ENCODE peak calls at places on chromosomes 3 and 15, in seven cellular contexts. J is A549, Y is thoracic aorta, P is heart left ventricle, A is foreskin keratinocyte, U is lower lobe of right lung, Z is MM.1S. T is an unnamed sample.

GRCh38 chr3:178291555-178291954 is 244.7 kb upstream of the KCNMB2 start:
- DNase-seq in J (no peak), Y (no peak), P (no peak), A (no peak), U (no peak), Z (no peak), T (no peak)

GRCh38 chr15:78951841-78952238 is 7.0 kb upstream of the CTSH start:
- DNase-seq in J (peak), Y (no peak), P (no peak), A (peak), U (no peak), Z (no peak), T (peak)

GRCh38 chr3:130242850-130243569 is 102.5 kb upstream of the COL6A5 start:
- DNase-seq in J (no peak), Y (no peak), P (no peak), A (no peak), U (no peak), Z (peak), T (no peak)

GRCh38 chr3:14802332-14802731 is 16.4 kb upstream of the FGD5 start:
- DNase-seq in J (no peak), Y (no peak), P (no peak), A (no peak), U (no peak), Z (no peak), T (no peak)

GRCh38 chr3:147313513-147313912 is 92.8 kb downstream of the ZIC4 start:
- DNase-seq in J (no peak), Y (no peak), P (no peak), A (no peak), U (no peak), Z (no peak), T (no peak)

GRCh38 chr3:63050548-63050947 is 175.3 kb upstream of the CADPS start:
- DNase-seq in J (no peak), Y (no peak), P (no peak), A (no peak), U (no peak), Z (no peak), T (peak)

GRCh38 chr15:96353931-96354730 is 23.6 kb downstream of the NR2F2 start:
- DNase-seq in J (no peak), Y (no peak), P (peak), A (peak), U (no peak), Z (no peak), T (no peak)

GRCh38 chr3:44992555-44993470 is 16.8 kb downstream of the EXOSC7 start:
- DNase-seq in J (peak), Y (no peak), P (no peak), A (peak), U (peak), Z (no peak), T (no peak)

GRCh38 chr3:182704926-182705325 is 88.4 kb upstream of the ATP11B start:
- DNase-seq in J (no peak), Y (no peak), P (no peak), A (no peak), U (no peak), Z (no peak), T (no peak)

GRCh38 chr3:4814904-4815574 is 164.2 kb upstream of the BHLHE40 start:
- DNase-seq in J (no peak), Y (no peak), P (no peak), A (no peak), U (no peak), Z (no peak), T (no peak)

GRCh38 chr3:188097786-188098185 is 56.2 kb upstream of the LPP start:
- DNase-seq in J (no peak), Y (no peak), P (peak), A (no peak), U (no peak), Z (no peak), T (no peak)

GRCh38 chr15:67013696-67014095 is 51.7 kb upstream of the SMAD3 start:
- DNase-seq in J (no peak), Y (no peak), P (peak), A (peak), U (no peak), Z (no peak), T (peak)

GRCh38 chr3:193346259-193346658 is 32.3 kb downstream of the ATP13A5 start:
- DNase-seq in J (no peak), Y (no peak), P (no peak), A (no peak), U (no peak), Z (no peak), T (no peak)

GRCh38 chr3:193348686-193349085 is 29.9 kb downstream of the ATP13A5 start:
- DNase-seq in J (no peak), Y (no peak), P (no peak), A (no peak), U (no peak), Z (no peak), T (no peak)

GRCh38 chr3:193350744-193351143 is 27.8 kb downstream of the ATP13A5 start:
- DNase-seq in J (no peak), Y (no peak), P (no peak), A (no peak), U (no peak), Z (no peak), T (no peak)

GRCh38 chr3:193345431-193345830 is 33.1 kb downstream of the ATP13A5 start:
- DNase-seq in J (no peak), Y (no peak), P (no peak), A (no peak), U (no peak), Z (no peak), T (no peak)

DNA sequence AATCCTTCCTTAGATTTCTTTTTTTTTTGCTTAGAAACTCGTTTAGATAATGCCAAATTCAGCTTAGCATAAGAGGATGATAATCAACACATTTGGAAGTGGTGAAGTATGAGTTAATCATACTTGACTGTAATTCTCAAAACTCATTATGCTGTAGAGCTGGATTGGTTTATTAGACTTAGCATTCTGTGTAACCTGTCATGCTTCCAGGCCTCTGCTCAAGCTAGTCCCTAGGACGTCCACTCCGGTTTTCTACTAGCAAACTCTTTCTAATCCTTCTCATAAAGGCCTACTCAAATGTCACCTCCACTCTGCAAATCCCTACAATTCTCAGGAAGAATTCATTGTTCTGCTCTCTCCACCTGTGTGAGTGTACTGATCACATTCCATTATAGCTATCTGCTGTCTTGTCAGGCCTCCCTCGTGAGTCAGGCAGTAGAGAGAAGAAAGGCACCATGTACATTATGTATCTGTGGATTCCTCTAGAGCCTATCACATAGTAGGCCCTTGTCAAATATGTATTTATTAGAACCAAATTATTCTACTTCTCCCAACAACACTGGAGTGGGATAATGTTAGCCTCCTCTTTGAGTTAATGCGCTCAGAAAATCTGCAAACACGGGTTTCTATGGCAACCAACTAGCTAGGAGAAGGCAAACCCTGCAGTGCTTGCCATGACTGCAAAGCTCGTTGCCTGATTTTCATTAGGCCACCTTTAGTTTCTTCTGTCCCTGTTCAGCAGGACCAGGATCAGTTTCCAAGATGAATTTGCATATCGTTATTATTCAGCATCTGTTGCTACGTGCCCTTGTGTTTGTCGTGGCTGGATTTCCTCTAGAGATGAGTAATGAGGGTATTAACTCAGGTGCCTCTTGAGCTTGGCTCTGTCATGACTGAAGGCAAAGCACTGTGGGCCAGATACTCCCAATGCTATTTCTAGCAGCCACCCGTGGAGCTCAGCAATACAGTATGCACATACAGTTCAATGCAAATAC is 30.7 kb downstream of the ATP13A5 start:
- DNase-seq in J (no peak), Y (no peak), P (no peak), A (peak), U (no peak), Z (no peak), T (no peak)
- H3K27ac ChIP-seq in J (no peak), Y (no peak), P (no peak), A (no peak), U (no peak), Z (no peak), T (no peak)

DNA sequence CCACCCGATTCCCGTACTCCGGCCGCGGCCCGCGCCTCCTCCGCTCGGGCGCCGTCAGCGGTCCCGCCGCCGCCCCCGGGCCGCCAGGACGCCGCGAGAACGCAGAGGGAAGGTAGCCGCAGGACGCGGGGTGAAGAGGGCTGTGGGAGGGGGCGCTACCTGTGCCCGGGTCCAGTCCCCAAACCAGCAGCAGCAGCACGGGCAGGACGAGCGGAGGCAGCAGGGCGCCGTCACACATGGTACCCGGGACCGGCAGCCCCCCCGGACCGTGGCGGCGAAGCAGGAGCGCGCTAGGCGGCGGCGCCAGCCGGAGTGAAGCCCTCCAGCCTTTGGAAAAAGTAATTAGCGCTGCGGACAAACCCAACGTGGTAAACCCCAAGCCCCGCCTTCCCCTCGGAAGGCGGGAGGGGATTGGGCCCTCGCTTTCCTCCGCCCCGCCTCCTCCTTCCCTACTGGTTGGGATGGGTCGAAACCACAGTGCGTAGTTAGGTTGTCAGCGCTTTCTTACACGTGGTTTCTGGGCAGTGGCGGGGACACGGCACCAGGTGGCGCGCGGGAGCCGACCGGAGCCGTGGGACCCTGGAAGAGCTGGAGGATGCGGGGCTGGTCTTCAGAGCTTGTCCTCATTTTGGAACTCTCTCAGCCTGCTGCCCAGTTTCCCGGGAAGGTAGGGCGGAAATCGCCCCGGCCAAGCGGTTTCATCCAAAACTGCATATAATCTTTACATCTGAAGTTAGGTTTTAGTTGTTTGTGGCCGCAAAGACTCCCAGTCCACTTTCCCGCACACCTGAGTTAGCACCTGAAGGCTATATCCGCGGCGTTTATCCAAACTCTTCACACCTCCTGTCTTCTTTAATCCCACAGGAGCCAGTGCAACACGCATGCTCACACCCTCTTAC is at the start of gene ADAMTS17:
- DNase-seq in J (peak), Y (peak), P (peak), A (peak), U (peak), Z (peak), T (peak)
- TF ChIP-seq CTCF in J (peak), Y (peak), P (peak), A (peak), U (peak), Z (peak), T (peak)

GRCh38 chr3:16140116-16140893 is 34.2 kb upstream of the GALNT15 start:
- DNase-seq in J (no peak), Y (peak), P (peak), A (peak), U (no peak), Z (no peak), T (peak)
- H3K27ac ChIP-seq in J (peak), Y (peak), P (peak), A (peak), U (peak), Z (no peak), T (peak)

GRCh38 chr3:15953841-15954240 is 156.1 kb upstream of the ANKRD28 start:
- DNase-seq in J (no peak), Y (no peak), P (no peak), A (peak), U (no peak), Z (no peak), T (no peak)
- TF ChIP-seq CTCF in J (peak), Y (no peak), P (no peak), A (peak), U (no peak), Z (peak), T (no peak)

GRCh38 chr15:75639709-75640482 is at the start of gene IMP3:
- DNase-seq in J (peak), Y (peak), P (peak), A (peak), U (peak), Z (peak), T (peak)

GRCh38 chr15:75639191-75639708 is 774 bp downstream of the IMP3 start:
- DNase-seq in J (no peak), Y (no peak), P (no peak), A (no peak), U (no peak), Z (no peak), T (peak)

GRCh38 chr15:75640483-75641175 is 605 bp upstream of the IMP3 start:
- DNase-seq in J (peak), Y (no peak), P (no peak), A (peak), U (peak), Z (peak), T (peak)

GRCh38 chr15:75636026-75636425 is 4.0 kb downstream of the IMP3 start:
- DNase-seq in J (no peak), Y (no peak), P (no peak), A (no peak), U (no peak), Z (no peak), T (no peak)

DNA sequence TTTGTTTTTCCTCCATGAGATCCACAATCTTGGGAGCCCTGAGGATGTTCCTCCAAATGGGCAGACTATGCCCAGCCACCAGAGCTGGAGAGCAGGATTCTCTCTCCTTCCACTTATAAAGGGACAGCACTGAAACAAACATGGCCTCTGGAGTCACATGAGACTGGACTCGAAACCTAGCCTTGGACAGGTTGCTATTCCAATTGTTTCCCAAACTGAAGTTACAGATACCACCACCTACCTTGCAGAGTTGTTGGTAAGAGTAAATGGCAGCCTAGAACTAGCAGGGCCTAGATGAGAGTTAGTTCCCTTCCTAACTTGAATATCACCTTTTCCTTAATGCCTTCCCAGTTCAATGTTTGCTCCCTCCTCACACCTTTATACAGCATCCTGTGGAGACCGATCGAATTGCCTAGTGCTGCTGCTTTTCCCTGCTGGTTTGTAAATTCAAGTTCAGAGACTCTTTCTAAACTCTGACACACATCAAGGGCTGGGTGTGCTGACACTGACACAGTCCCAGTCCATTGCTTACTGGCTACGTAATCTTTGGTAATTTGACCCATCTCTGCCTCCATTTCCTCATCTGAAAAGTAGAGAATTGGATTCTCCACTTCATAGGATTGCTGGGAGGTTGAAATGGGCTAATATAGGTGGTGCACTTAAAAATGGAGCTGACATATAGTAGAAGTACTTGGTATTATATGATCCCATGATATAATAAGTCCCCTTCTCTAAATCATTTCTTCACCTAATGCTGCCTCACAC is 2.6 kb downstream of the IMP3 start:
- DNase-seq in J (no peak), Y (no peak), P (no peak), A (no peak), U (no peak), Z (no peak), T (no peak)
- H3K27ac ChIP-seq in J (peak), Y (peak), P (peak), A (no peak), U (peak), Z (no peak), T (no peak)

GRCh38 chr15:98771444-98772059 is 123.2 kb downstream of the IGF1R start:
- DNase-seq in J (no peak), Y (no peak), P (no peak), A (no peak), U (no peak), Z (no peak), T (no peak)
- TF ChIP-seq CTCF in J (no peak), Y (no peak), P (no peak), A (peak), U (no peak), Z (no peak), T (no peak)